ENCODE peak calls at places on chromosome 15, in seven cellular contexts. One of them, this sample, is unnamed. For H3K36me3, the result is how much of the 10 kb centered on the place peaks cover.

GRCh38 chr15:69265347-69265955 is 33.3 kb upstream of the PAQR5 start:
- DNase-seq in transverse colon: no peak
- DNase-seq in colonic mucosa: no peak
- DNase-seq in prostate gland: no peak
- DNase-seq in Peyer's patch: no peak
- DNase-seq in right lobe of liver: no peak
- DNase-seq in suprapubic skin: no peak
- DNase-seq in this sample: no peak

GRCh38 chr15:49990835-49991540 is 128.0 kb downstream of the ATP8B4 start:
- DNase-seq in right lobe of liver: no peak
- DNase-seq in transverse colon: no peak
- DNase-seq in colonic mucosa: no peak
- DNase-seq in suprapubic skin: no peak
- DNase-seq in prostate gland: no peak
- DNase-seq in Peyer's patch: no peak
- DNase-seq in this sample: no peak

GRCh38 chr15:62464705-62465104 is 299.6 kb upstream of the C2CD4B start:
- DNase-seq in colonic mucosa: no peak
- DNase-seq in prostate gland: no peak
- DNase-seq in right lobe of liver: no peak
- DNase-seq in suprapubic skin: no peak
- DNase-seq in Peyer's patch: no peak
- DNase-seq in transverse colon: no peak
- DNase-seq in this sample: no peak

GRCh38 chr15:87710406-87710805 is 546.1 kb downstream of the NTRK3 start:
- DNase-seq in prostate gland: peak
- DNase-seq in Peyer's patch: no peak
- DNase-seq in suprapubic skin: no peak
- DNase-seq in right lobe of liver: no peak
- DNase-seq in transverse colon: peak
- DNase-seq in colonic mucosa: no peak
- DNase-seq in this sample: no peak

GRCh38 chr15:34810455-34811146 is 15.3 kb upstream of the ACTC1 start:
- DNase-seq in transverse colon: no peak
- DNase-seq in prostate gland: no peak
- DNase-seq in colonic mucosa: no peak
- DNase-seq in suprapubic skin: no peak
- DNase-seq in right lobe of liver: no peak
- DNase-seq in Peyer's patch: no peak
- DNase-seq in this sample: peak

GRCh38 chr15:75164625-75165024 is 37.1 kb upstream of the C15orf39 start:
- DNase-seq in prostate gland: no peak
- DNase-seq in right lobe of liver: no peak
- DNase-seq in Peyer's patch: peak
- DNase-seq in suprapubic skin: no peak
- DNase-seq in colonic mucosa: no peak
- DNase-seq in transverse colon: no peak
- DNase-seq in this sample: no peak

GRCh38 chr15:52066842-52067544 is 45.6 kb downstream of the BCL2L10 start:
- DNase-seq in transverse colon: peak
- DNase-seq in colonic mucosa: peak
- DNase-seq in prostate gland: no peak
- DNase-seq in suprapubic skin: no peak
- DNase-seq in Peyer's patch: peak
- DNase-seq in right lobe of liver: no peak
- DNase-seq in this sample: no peak

GRCh38 chr15:89826671-89827655 is 12.3 kb upstream of the ANPEP start:
- DNase-seq in suprapubic skin: no peak
- DNase-seq in right lobe of liver: no peak
- DNase-seq in colonic mucosa: no peak
- DNase-seq in prostate gland: no peak
- DNase-seq in Peyer's patch: no peak
- DNase-seq in transverse colon: no peak
- DNase-seq in this sample: no peak

GRCh38 chr15:69434679-69435078 is 17.9 kb upstream of the RPLP1 start:
- DNase-seq in Peyer's patch: no peak
- DNase-seq in suprapubic skin: no peak
- DNase-seq in colonic mucosa: no peak
- DNase-seq in right lobe of liver: no peak
- DNase-seq in transverse colon: no peak
- DNase-seq in prostate gland: no peak
- DNase-seq in this sample: no peak

GRCh38 chr15:34336947-34337556 is 529 bp downstream of the SLC12A6 start:
- DNase-seq in right lobe of liver: no peak
- DNase-seq in colonic mucosa: no peak
- DNase-seq in suprapubic skin: no peak
- DNase-seq in Peyer's patch: peak
- DNase-seq in prostate gland: no peak
- DNase-seq in transverse colon: peak
- DNase-seq in this sample: no peak

GRCh38 chr15:67329984-67330733 is 75.6 kb downstream of the IQCH start:
- DNase-seq in prostate gland: no peak
- DNase-seq in colonic mucosa: no peak
- DNase-seq in suprapubic skin: no peak
- DNase-seq in transverse colon: no peak
- DNase-seq in Peyer's patch: no peak
- DNase-seq in right lobe of liver: no peak
- DNase-seq in this sample: no peak

GRCh38 chr15:74200871-74201419 is 1.6 kb downstream of the STRA6 start:
- DNase-seq in Peyer's patch: no peak
- DNase-seq in prostate gland: no peak
- DNase-seq in suprapubic skin: no peak
- DNase-seq in colonic mucosa: no peak
- DNase-seq in right lobe of liver: no peak
- DNase-seq in transverse colon: no peak
- DNase-seq in this sample: no peak

GRCh38 chr15:29665441-29665985 is 156.8 kb downstream of the TJP1 start:
- DNase-seq in right lobe of liver: no peak
- DNase-seq in suprapubic skin: no peak
- DNase-seq in prostate gland: no peak
- DNase-seq in Peyer's patch: no peak
- DNase-seq in colonic mucosa: no peak
- DNase-seq in transverse colon: no peak
- DNase-seq in this sample: no peak

GRCh38 chr15:89772933-89773583 is 3.1 kb upstream of the MESP2 start:
- DNase-seq in prostate gland: no peak
- DNase-seq in suprapubic skin: no peak
- DNase-seq in colonic mucosa: no peak
- DNase-seq in Peyer's patch: no peak
- DNase-seq in transverse colon: no peak
- DNase-seq in right lobe of liver: no peak
- DNase-seq in this sample: no peak

GRCh38 chr15:72195101-72195511 is 2.5 kb downstream of the GRAMD2A start:
- DNase-seq in Peyer's patch: no peak
- DNase-seq in prostate gland: no peak
- DNase-seq in right lobe of liver: no peak
- DNase-seq in colonic mucosa: no peak
- DNase-seq in transverse colon: no peak
- DNase-seq in suprapubic skin: no peak
- DNase-seq in this sample: no peak

GRCh38 chr15:44729394-44729913 is 6.9 kb upstream of the TRIM69 start:
- DNase-seq in prostate gland: peak
- DNase-seq in colonic mucosa: peak
- DNase-seq in transverse colon: peak
- DNase-seq in Peyer's patch: peak
- DNase-seq in suprapubic skin: no peak
- DNase-seq in right lobe of liver: peak
- DNase-seq in this sample: no peak

GRCh38 chr15:88908697-88909621 is 4.2 kb downstream of the MFGE8 start:
- DNase-seq in colonic mucosa: no peak
- DNase-seq in Peyer's patch: no peak
- DNase-seq in prostate gland: no peak
- DNase-seq in right lobe of liver: no peak
- DNase-seq in transverse colon: no peak
- DNase-seq in suprapubic skin: no peak
- DNase-seq in this sample: no peak

GRCh38 chr15:74950078-74951000 is 6.2 kb downstream of the RPP25 start:
- DNase-seq in suprapubic skin: peak
- DNase-seq in Peyer's patch: peak
- DNase-seq in transverse colon: peak
- DNase-seq in prostate gland: peak
- DNase-seq in colonic mucosa: peak
- DNase-seq in right lobe of liver: peak
- DNase-seq in this sample: no peak

DNA sequence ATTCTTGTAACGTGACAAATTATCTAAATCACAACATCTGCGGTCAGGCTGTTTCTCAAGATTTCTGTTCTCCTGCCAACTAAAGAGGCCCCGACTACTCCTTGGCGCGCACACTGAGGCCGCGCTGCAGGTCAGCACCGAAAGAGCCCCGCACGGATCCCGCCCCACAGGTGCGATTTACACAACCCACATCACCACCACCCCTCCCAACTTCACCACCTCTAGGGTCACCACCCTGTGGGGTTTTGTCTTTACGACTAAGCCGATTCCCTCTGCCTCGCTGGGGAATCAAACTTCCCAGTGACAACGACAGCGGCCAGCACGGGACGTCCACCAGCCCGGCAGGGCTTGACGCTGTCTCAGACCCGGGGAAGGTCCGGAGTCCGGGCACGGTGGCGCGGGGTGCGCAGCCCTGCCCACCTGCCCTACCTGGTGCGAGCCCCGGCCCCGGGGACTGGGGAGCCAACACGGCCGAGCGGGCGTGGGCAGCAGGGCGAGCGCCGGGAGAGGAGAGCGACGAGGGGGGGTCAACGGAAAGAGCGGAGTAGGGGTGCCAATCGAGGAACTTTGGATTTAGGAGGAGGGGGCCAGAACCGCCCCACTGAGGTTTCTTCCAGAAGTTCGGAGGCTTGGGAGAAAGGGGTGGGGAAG is 764 bp downstream of the UACA start:
- DNase-seq in right lobe of liver: peak
- DNase-seq in colonic mucosa: peak
- DNase-seq in suprapubic skin: no peak
- DNase-seq in Peyer's patch: peak
- DNase-seq in transverse colon: peak
- DNase-seq in prostate gland: peak
- DNase-seq in this sample: no peak
- H3K4me3 ChIP-seq in right lobe of liver: peak
- H3K4me3 ChIP-seq in colonic mucosa: peak
- H3K4me3 ChIP-seq in suprapubic skin: peak
- H3K4me3 ChIP-seq in Peyer's patch: peak
- H3K4me3 ChIP-seq in transverse colon: peak
- H3K4me3 ChIP-seq in prostate gland: peak
- H3K4me3 ChIP-seq in this sample: peak

DNA sequence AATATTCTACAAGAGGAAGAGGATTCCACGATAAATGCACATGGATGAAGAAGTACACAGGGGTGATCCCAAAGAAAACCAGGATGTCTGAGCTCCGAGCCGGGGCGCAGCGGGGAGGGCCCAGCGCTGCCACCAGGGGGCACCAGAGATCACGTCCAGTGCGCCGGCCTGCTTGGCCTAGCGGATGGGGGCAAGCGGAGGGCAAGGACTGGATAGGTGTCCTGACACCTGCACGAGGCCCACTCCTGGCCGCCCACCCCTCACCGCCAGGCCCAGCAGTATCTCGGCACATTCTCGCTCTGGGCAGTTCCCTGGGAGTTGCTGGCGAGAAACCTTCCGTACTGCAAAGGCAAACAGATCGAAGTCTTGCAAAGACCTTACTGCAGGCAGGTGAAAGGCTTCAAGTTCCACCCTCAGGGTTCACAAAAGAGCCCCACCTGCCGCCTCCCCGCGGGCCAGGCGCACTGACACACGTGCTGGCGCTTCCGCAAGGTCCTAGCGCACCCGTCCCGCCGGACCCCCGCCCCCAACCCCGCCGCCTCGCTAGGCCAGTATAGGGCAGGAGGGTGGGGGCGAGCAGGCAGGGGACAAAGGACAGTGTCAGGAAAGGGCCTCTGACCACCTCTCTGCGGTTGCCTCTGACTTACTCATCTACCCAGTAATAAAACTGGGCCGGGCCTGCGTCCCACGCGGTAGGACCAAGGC is 3.3 kb downstream of the ANKRD63 start:
- DNase-seq in colonic mucosa: peak
- DNase-seq in Peyer's patch: peak
- DNase-seq in prostate gland: peak
- DNase-seq in transverse colon: peak
- DNase-seq in suprapubic skin: no peak
- DNase-seq in right lobe of liver: peak
- DNase-seq in this sample: no peak
- TF ChIP-seq CTCF in colonic mucosa: peak
- TF ChIP-seq CTCF in Peyer's patch: peak
- TF ChIP-seq CTCF in prostate gland: peak
- TF ChIP-seq CTCF in transverse colon: peak
- TF ChIP-seq CTCF in suprapubic skin: peak
- TF ChIP-seq CTCF in right lobe of liver: peak
- TF ChIP-seq CTCF in this sample: peak

GRCh38 chr15:64134322-64134829 is 17.2 kb upstream of the SNX22 start:
- DNase-seq in prostate gland: no peak
- DNase-seq in transverse colon: no peak
- DNase-seq in suprapubic skin: no peak
- DNase-seq in colonic mucosa: no peak
- DNase-seq in Peyer's patch: no peak
- DNase-seq in right lobe of liver: peak
- DNase-seq in this sample: no peak

GRCh38 chr15:64130159-64130558 is 21.4 kb upstream of the SNX22 start:
- DNase-seq in Peyer's patch: no peak
- DNase-seq in prostate gland: no peak
- DNase-seq in right lobe of liver: no peak
- DNase-seq in colonic mucosa: no peak
- DNase-seq in suprapubic skin: no peak
- DNase-seq in transverse colon: no peak
- DNase-seq in this sample: no peak

GRCh38 chr15:64131547-64131946 is 20.0 kb upstream of the SNX22 start:
- DNase-seq in colonic mucosa: no peak
- DNase-seq in suprapubic skin: no peak
- DNase-seq in transverse colon: no peak
- DNase-seq in right lobe of liver: no peak
- DNase-seq in Peyer's patch: no peak
- DNase-seq in prostate gland: no peak
- DNase-seq in this sample: no peak

GRCh38 chr15:64133619-64134018 is 17.9 kb upstream of the SNX22 start:
- DNase-seq in right lobe of liver: no peak
- DNase-seq in colonic mucosa: no peak
- DNase-seq in Peyer's patch: no peak
- DNase-seq in transverse colon: no peak
- DNase-seq in prostate gland: no peak
- DNase-seq in suprapubic skin: no peak
- DNase-seq in this sample: no peak

DNA sequence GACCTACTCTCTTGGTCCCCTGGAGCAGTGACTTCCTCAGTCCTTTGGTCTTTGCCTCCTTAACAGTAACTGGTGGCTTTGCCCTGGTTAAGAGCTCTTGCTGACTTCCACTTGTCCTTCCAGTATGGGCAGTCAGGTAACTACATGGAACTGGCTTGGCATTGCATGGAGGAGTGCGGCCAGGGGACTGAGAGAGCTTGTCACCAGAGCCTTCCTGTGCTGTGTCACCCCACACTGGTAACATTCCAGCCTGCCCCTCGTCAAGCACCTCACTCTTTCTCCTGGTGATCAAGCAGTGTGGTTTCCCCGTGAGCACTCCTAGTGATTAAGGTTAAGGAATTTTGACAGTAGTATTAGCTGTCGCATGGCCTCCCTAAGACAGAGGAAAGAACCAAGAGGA is 19.3 kb upstream of the SNX22 start:
- DNase-seq in Peyer's patch: no peak
- DNase-seq in prostate gland: no peak
- DNase-seq in suprapubic skin: no peak
- DNase-seq in right lobe of liver: no peak
- DNase-seq in transverse colon: no peak
- DNase-seq in colonic mucosa: no peak
- DNase-seq in this sample: no peak
- H3K36me3 ChIP-seq in Peyer's patch: under half
- H3K36me3 ChIP-seq in prostate gland: under half
- H3K36me3 ChIP-seq in suprapubic skin: half or more
- H3K36me3 ChIP-seq in right lobe of liver: half or more
- H3K36me3 ChIP-seq in transverse colon: half or more
- H3K36me3 ChIP-seq in colonic mucosa: half or more
- H3K36me3 ChIP-seq in this sample: under half

GRCh38 chr15:47333758-47334157 is 383.5 kb upstream of the SEMA6D start:
- DNase-seq in transverse colon: no peak
- DNase-seq in suprapubic skin: no peak
- DNase-seq in right lobe of liver: no peak
- DNase-seq in colonic mucosa: no peak
- DNase-seq in prostate gland: no peak
- DNase-seq in Peyer's patch: no peak
- DNase-seq in this sample: no peak
- H3K4me3 ChIP-seq in transverse colon: no peak
- H3K4me3 ChIP-seq in suprapubic skin: no peak
- H3K4me3 ChIP-seq in right lobe of liver: no peak
- H3K4me3 ChIP-seq in colonic mucosa: no peak
- H3K4me3 ChIP-seq in prostate gland: no peak
- H3K4me3 ChIP-seq in Peyer's patch: no peak
- H3K4me3 ChIP-seq in this sample: no peak